ENCODE peak calls at places on chromosomes 11 and 22, in six cellular contexts. B, X, F, H, R and A are unnamed samples.

GRCh38 chr11:110059706-110060430 is 33.3 kb upstream of the ZC3H12C start:
- DNase-seq in R (no peak), X (no peak), H (no peak), B (no peak), F (peak), A (no peak)

GRCh38 chr11:57425565-57426438 is 1.1 kb downstream of the SLC43A3 start:
- DNase-seq in B (no peak), H (no peak), X (no peak), F (peak), R (no peak), A (peak)

GRCh38 chr11:36703055-36703404 is 105.0 kb upstream of the RAG2 start:
- DNase-seq in R (no peak), F (no peak), H (peak), X (no peak), B (no peak), A (no peak)

GRCh38 chr11:2526808-2527381 is 82.1 kb downstream of the KCNQ1 start:
- DNase-seq in R (no peak), B (no peak), H (no peak), X (peak), F (no peak), A (no peak)

GRCh38 chr22:42717197-42717967 is 3.3 kb downstream of the A4GALT start:
- DNase-seq in F (no peak), B (no peak), R (peak), X (peak), H (peak), A (peak)

GRCh38 chr11:93736129-93736528 is 5.2 kb downstream of the TAF1D start:
- DNase-seq in R (no peak), X (no peak), H (no peak), F (peak), B (no peak), A (peak)

GRCh38 chr11:124600924-124601323 is 10.3 kb upstream of the PANX3 start:
- DNase-seq in B (no peak), H (no peak), R (no peak), F (no peak), X (no peak), A (no peak)

GRCh38 chr22:19524170-19525115 is at the start of gene CLDN5:
- DNase-seq in R (no peak), F (no peak), H (peak), X (peak), B (peak), A (peak)

GRCh38 chr11:4183410-4184057 is 88.9 kb downstream of the RRM1 start:
- DNase-seq in B (no peak), F (no peak), H (no peak), X (no peak), R (no peak), A (no peak)

GRCh38 chr11:2931771-2932738 is 2.8 kb upstream of the PHLDA2 start:
- DNase-seq in F (no peak), B (no peak), H (no peak), R (no peak), X (no peak), A (no peak)

GRCh38 chr22:25744694-25745093 is 2.7 kb downstream of the MYO18B start:
- DNase-seq in X (no peak), B (no peak), F (no peak), R (no peak), H (no peak), A (no peak)

GRCh38 chr11:75492181-75492820 is 33.4 kb downstream of the GDPD5 start:
- DNase-seq in X (peak), B (no peak), H (peak), R (peak), F (peak), A (no peak)

GRCh38 chr22:36237462-36238347 is 1.6 kb downstream of the APOL2 start:
- DNase-seq in B (no peak), X (peak), H (no peak), R (no peak), F (no peak), A (peak)

GRCh38 chr11:70700871-70701270 is 302.5 kb downstream of the CTTN start:
- DNase-seq in F (no peak), H (peak), X (no peak), B (no peak), R (no peak), A (no peak)

GRCh38 chr22:47124451-47124881 is 362.0 kb downstream of the TBC1D22A start:
- DNase-seq in X (no peak), F (no peak), H (no peak), R (no peak), B (no peak), A (no peak)

GRCh38 chr11:128488471-128488870 is 98.9 kb downstream of the ETS1 start:
- DNase-seq in R (no peak), X (no peak), H (no peak), F (peak), B (no peak), A (peak)

GRCh38 chr11:691710-692590 is 3.1 kb downstream of the DEAF1 start:
- DNase-seq in X (no peak), R (no peak), B (no peak), H (no peak), F (no peak), A (no peak)

GRCh38 chr22:48742191-48742555 is 1085.5 kb downstream of the BRD1 start:
- DNase-seq in B (no peak), R (no peak), F (no peak), H (no peak), X (no peak), A (no peak)
- H3K4ac ChIP-seq in B (no peak), R (no peak), F (no peak), H (no peak), X (no peak), A (no peak)

GRCh38 chr11:12494699-12495098 is 117.3 kb downstream of the PARVA start:
- DNase-seq in H (peak), R (no peak), B (no peak), F (peak), X (no peak), A (peak)

GRCh38 chr11:12497431-12497830 is 120.1 kb downstream of the PARVA start:
- DNase-seq in B (no peak), F (no peak), H (no peak), R (no peak), X (no peak), A (no peak)

GRCh38 chr11:12499071-12499470 is 121.7 kb downstream of the PARVA start:
- DNase-seq in B (no peak), R (no peak), F (no peak), X (no peak), H (peak), A (no peak)

GRCh38 chr11:12502041-12502440 is 124.7 kb downstream of the PARVA start:
- DNase-seq in R (no peak), X (no peak), H (no peak), F (peak), B (no peak), A (peak)

GRCh38 chr11:12496181-12497025 is 119.0 kb downstream of the PARVA start:
- DNase-seq in F (peak), H (peak), R (no peak), B (no peak), X (peak), A (peak)
- H2BK15ac ChIP-seq in F (no peak), H (no peak), R (no peak), B (no peak), X (no peak), A (no peak)

GRCh38 chr11:131852757-131853156 is 482.3 kb downstream of the NTM start:
- DNase-seq in R (no peak), B (no peak), H (no peak), F (no peak), X (no peak), A (no peak)
- H3K4ac ChIP-seq in R (no peak), B (no peak), H (no peak), F (no peak), X (no peak), A (no peak)

GRCh38 chr22:29983296-29983917 is 96.9 kb upstream of the HORMAD2 start:
- DNase-seq in F (no peak), X (no peak), B (no peak), H (no peak), R (no peak), A (no peak)
- H2BK15ac ChIP-seq in F (no peak), X (no peak), B (no peak), H (no peak), R (no peak), A (no peak)

GRCh38 chr22:30321461-30321860 is 5.3 kb downstream of the TBC1D10A start:
- DNase-seq in F (no peak), H (no peak), X (no peak), B (no peak), R (no peak), A (no peak)
- H3K4ac ChIP-seq in F (no peak), H (no peak), X (no peak), B (no peak), R (no peak), A (no peak)

GRCh38 chr22:49310354-49310753 is 517.3 kb downstream of the BRD1 start:
- DNase-seq in R (no peak), F (no peak), X (peak), B (no peak), H (no peak), A (no peak)

GRCh38 chr22:49317369-49317768 is 510.3 kb downstream of the BRD1 start:
- DNase-seq in X (no peak), F (no peak), H (no peak), B (no peak), R (no peak), A (no peak)

GRCh38 chr22:49307870-49308269 is 519.8 kb downstream of the BRD1 start:
- DNase-seq in R (no peak), H (no peak), X (peak), F (no peak), B (no peak), A (no peak)

GRCh38 chr22:49308300-49308699 is 519.4 kb downstream of the BRD1 start:
- DNase-seq in H (no peak), X (peak), B (no peak), F (no peak), R (no peak), A (no peak)

GRCh38 chr22:49312601-49313000 is 515.1 kb downstream of the BRD1 start:
- DNase-seq in R (no peak), B (no peak), F (no peak), X (no peak), H (no peak), A (no peak)
- H2BK15ac ChIP-seq in R (no peak), B (no peak), F (no peak), X (no peak), H (no peak), A (no peak)